ENCODE peak calls at places on chromosomes 2 and 18, in six cellular contexts. S is GM23248; T is mammary epithelial cell; C is kidney; V is naive thymus-derived CD4-positive, alpha-beta T cell; D is mesenchymal stem cell. Z is an unnamed sample. For H3K36me3, the result is how much of the 10 kb centered on the place peaks cover.

GRCh38 chr2:197416268-197416667 is 18.6 kb downstream of the SF3B1 start:
- DNase-seq in S (no peak), T (no peak), C (no peak), V (no peak), D (no peak), Z (no peak)

GRCh38 chr2:11133936-11134320 is 21.3 kb upstream of the SLC66A3 start:
- DNase-seq in S (no peak), T (no peak), C (no peak), V (no peak), D (no peak), Z (no peak)

GRCh38 chr2:84906108-84906899 is 848 bp downstream of the TMSB10 start:
- DNase-seq in S (peak), T (peak), C (peak), V (peak), D (no peak), Z (peak)

GRCh38 chr18:27428120-27428519 is 243.0 kb upstream of the CHST9 start:
- DNase-seq in S (peak), T (peak), C (no peak), V (no peak), D (no peak), Z (no peak)

GRCh38 chr2:29528891-29529520 is 392.4 kb downstream of the ALK start:
- DNase-seq in S (peak), T (no peak), C (peak), V (no peak), D (peak), Z (no peak)

GRCh38 chr2:38959938-38960608 is 70.4 kb downstream of the ARHGEF33 start:
- DNase-seq in S (peak), T (peak), C (peak), V (peak), D (peak), Z (peak)

GRCh38 chr18:68435581-68435980 is 279.3 kb downstream of the TMX3 start:
- DNase-seq in S (no peak), T (no peak), C (no peak), V (no peak), D (no peak), Z (no peak)

GRCh38 chr18:76873713-76874112 is 51.4 kb downstream of the ZNF236 start:
- DNase-seq in S (no peak), T (no peak), C (peak), V (no peak), D (no peak), Z (no peak)

GRCh38 chr2:30294147-30294546 is 62.8 kb downstream of the LBH start:
- DNase-seq in S (no peak), T (no peak), C (no peak), V (no peak), D (no peak), Z (no peak)

GRCh38 chr2:184169366-184169765 is 429.0 kb upstream of the ZNF804A start:
- DNase-seq in S (no peak), T (no peak), C (no peak), V (no peak), D (no peak), Z (no peak)

GRCh38 chr2:201796478-201796865 is 9.9 kb upstream of the CDK15 start:
- DNase-seq in S (no peak), T (peak), C (no peak), V (no peak), D (peak), Z (no peak)

GRCh38 chr2:43473767-43474166 is 122.1 kb downstream of the THADA start:
- DNase-seq in S (no peak), T (no peak), C (no peak), V (no peak), D (no peak), Z (no peak)

GRCh38 chr2:71473346-71474035 is 20.1 kb downstream of the DYSF start:
- DNase-seq in S (no peak), T (no peak), C (no peak), V (no peak), D (no peak), Z (no peak)

GRCh38 chr18:36493349-36494281 is 196.1 kb downstream of the FHOD3 start:
- DNase-seq in S (peak), T (no peak), C (no peak), V (no peak), D (no peak), Z (no peak)

GRCh38 chr2:18423636-18424035 is 136.8 kb downstream of the RDH14 start:
- DNase-seq in S (no peak), T (no peak), C (no peak), V (no peak), D (no peak), Z (no peak)

GRCh38 chr2:201357216-201357615 is at the start of gene FLACC1:
- DNase-seq in S (peak), T (peak), C (no peak), V (no peak), D (peak), Z (no peak)

GRCh38 chr18:59056706-59057492 is 82.8 kb upstream of the SEC11C start:
- DNase-seq in S (peak), T (peak), C (peak), V (peak), D (peak), Z (peak)

GRCh38 chr2:146077156-146077555 is 1557.2 kb upstream of the ZEB2 start:
- DNase-seq in S (peak), T (no peak), C (no peak), V (no peak), D (no peak), Z (no peak)

GRCh38 chr2:119700866-119701265 is 21.9 kb downstream of the TMEM177 start:
- DNase-seq in S (no peak), T (no peak), C (no peak), V (no peak), D (no peak), Z (no peak)

GRCh38 chr2:54454922-54455583 is 1.1 kb upstream of the SPTBN1 start:
- DNase-seq in S (no peak), T (peak), C (no peak), V (no peak), D (peak), Z (no peak)

GRCh38 chr2:218985021-218985324 is at the start of gene FEV:
- DNase-seq in S (no peak), T (no peak), C (no peak), V (no peak), D (no peak), Z (no peak)

GRCh38 chr2:20596973-20597867 is 53.7 kb downstream of the HS1BP3 start:
- DNase-seq in S (no peak), T (no peak), C (peak), V (no peak), D (peak), Z (no peak)

GRCh38 chr18:26133652-26134051 is at the start of gene PSMA8:
- DNase-seq in S (no peak), T (peak), C (peak), V (peak), D (no peak), Z (peak)

GRCh38 chr2:234949762-234950434 is 1.9 kb upstream of the SH3BP4 start:
- DNase-seq in S (peak), T (peak), C (no peak), V (no peak), D (peak), Z (no peak)

GRCh38 chr2:45577426-45577825 is 33.6 kb downstream of the SRBD1 start:
- DNase-seq in S (peak), T (no peak), C (no peak), V (no peak), D (no peak), Z (no peak)

GRCh38 chr2:158079672-158080071 is 22.0 kb upstream of the UPP2 start:
- DNase-seq in S (peak), T (peak), C (no peak), V (no peak), D (no peak), Z (no peak)

GRCh38 chr2:46939596-46940359 is 24.2 kb upstream of the MCFD2 start:
- DNase-seq in S (peak), T (no peak), C (peak), V (no peak), D (peak), Z (no peak)

GRCh38 chr2:44740678-44741077 is 200.8 kb upstream of the SIX3 start:
- DNase-seq in S (peak), T (no peak), C (no peak), V (no peak), D (no peak), Z (no peak)

GRCh38 chr18:22320736-22321135 is 97.0 kb downstream of the CTAGE1 start:
- DNase-seq in S (no peak), T (no peak), C (no peak), V (no peak), D (no peak), Z (no peak)

GRCh38 chr2:221750317-221750716 is 178.2 kb upstream of the EPHA4 start:
- DNase-seq in S (peak), T (no peak), C (no peak), V (no peak), D (peak), Z (no peak)

GRCh38 chr18:45517181-45517741 is 98.0 kb upstream of the SLC14A2 start:
- DNase-seq in S (peak), T (no peak), C (peak), V (no peak), D (peak), Z (no peak)

GRCh38 chr2:102442967-102443828 is 20.2 kb downstream of the IL18RAP start:
- DNase-seq in S (peak), T (peak), C (no peak), V (peak), D (peak), Z (peak)

GRCh38 chr18:42545825-42546224 is 569.7 kb downstream of the RIT2 start:
- DNase-seq in S (peak), T (peak), C (no peak), V (no peak), D (peak), Z (no peak)

GRCh38 chr2:234130734-234131133 is 80.2 kb downstream of the SPP2 start:
- DNase-seq in S (no peak), T (no peak), C (no peak), V (no peak), D (no peak), Z (no peak)

GRCh38 chr2:105450495-105450894 is 51.6 kb upstream of the FHL2 start:
- DNase-seq in S (no peak), T (no peak), C (no peak), V (no peak), D (no peak), Z (no peak)

GRCh38 chr18:62644773-62645172 is 70.6 kb upstream of the PHLPP1 start:
- DNase-seq in S (no peak), T (no peak), C (no peak), V (no peak), D (no peak), Z (no peak)

DNA sequence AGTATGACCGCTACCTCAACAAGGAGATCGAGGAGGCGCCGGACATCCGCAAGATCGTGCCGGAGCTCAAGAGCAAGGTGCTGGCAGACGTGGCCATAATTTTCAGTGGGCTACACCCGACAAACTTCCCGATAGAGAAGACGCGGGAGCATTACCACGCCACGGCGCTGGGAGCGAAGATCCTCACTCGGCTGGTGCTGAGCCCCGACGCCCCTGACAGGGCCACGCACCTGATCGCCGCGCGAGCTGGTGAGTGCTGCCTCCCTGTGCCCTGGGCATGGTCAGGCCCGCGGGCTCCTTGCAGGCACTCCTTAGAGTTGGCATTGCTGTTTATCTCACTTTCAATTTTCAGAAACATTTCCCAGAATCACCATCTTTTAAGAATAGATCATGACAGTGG is 35.7 kb downstream of the CTDP1 start:
- DNase-seq in S (no peak), T (no peak), C (no peak), V (no peak), D (no peak), Z (no peak)
- H3K36me3 ChIP-seq in S (under half), T (under half), C (under half), V (half or more), D (half or more), Z (under half)

GRCh38 chr2:61499060-61499459 is 28.2 kb upstream of the USP34 start:
- DNase-seq in S (no peak), T (no peak), C (no peak), V (no peak), D (no peak), Z (no peak)

GRCh38 chr2:61492476-61492875 is 21.6 kb upstream of the USP34 start:
- DNase-seq in S (no peak), T (no peak), C (no peak), V (no peak), D (no peak), Z (no peak)

GRCh38 chr2:61493523-61493942 is 22.6 kb upstream of the USP34 start:
- DNase-seq in S (peak), T (no peak), C (no peak), V (no peak), D (peak), Z (no peak)
- H3K36me3 ChIP-seq in S (half or more), T (half or more), C (under half), V (half or more), D (half or more), Z (half or more)

DNA sequence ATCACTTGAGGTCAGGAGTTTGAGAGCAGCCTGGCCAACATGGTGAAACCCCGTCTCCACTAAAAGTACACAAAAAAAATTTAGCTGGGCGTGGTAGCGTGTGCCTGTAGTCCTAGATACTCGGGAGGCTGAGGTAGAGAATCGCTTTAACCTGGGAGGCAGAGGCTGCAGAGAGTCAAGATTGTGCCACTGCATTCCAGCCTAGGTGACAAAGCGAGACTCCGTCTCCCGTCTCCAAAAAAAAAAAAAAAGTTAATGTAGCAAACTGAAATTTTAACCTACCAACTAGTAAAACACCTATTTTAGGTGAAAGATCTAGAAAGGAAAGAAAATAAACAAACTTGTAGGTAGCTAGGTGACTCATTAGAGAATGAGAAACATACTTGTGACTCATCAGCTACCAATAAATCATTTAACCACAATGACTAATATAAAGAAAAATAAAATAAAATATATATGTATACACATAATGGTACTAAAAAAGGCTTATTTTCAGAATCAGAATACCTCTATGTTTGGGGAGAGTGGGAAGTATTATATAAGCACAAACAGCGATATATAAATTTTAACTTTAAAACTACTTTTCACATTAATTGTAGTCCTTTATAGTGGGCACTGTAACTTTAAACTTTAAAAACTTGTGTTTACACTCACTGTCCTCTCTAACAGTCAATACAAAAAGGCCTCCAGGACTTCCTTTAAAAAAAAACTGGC is 36.6 kb downstream of the DARS1 start:
- DNase-seq in S (peak), T (peak), C (no peak), V (no peak), D (peak), Z (no peak)
- H3K36me3 ChIP-seq in S (under half), T (under half), C (under half), V (under half), D (under half), Z (under half)

GRCh38 chr2:86079981-86080911 is 25.4 kb downstream of the POLR1A start:
- DNase-seq in S (peak), T (peak), C (peak), V (peak), D (peak), Z (peak)

GRCh38 chr2:86078801-86079545 is 26.7 kb downstream of the POLR1A start:
- DNase-seq in S (peak), T (peak), C (no peak), V (peak), D (peak), Z (no peak)

GRCh38 chr2:86087936-86088850 is 17.5 kb downstream of the POLR1A start:
- DNase-seq in S (no peak), T (no peak), C (no peak), V (no peak), D (no peak), Z (no peak)

GRCh38 chr2:86081724-86082123 is 24.0 kb downstream of the POLR1A start:
- DNase-seq in S (no peak), T (no peak), C (no peak), V (no peak), D (no peak), Z (no peak)

DNA sequence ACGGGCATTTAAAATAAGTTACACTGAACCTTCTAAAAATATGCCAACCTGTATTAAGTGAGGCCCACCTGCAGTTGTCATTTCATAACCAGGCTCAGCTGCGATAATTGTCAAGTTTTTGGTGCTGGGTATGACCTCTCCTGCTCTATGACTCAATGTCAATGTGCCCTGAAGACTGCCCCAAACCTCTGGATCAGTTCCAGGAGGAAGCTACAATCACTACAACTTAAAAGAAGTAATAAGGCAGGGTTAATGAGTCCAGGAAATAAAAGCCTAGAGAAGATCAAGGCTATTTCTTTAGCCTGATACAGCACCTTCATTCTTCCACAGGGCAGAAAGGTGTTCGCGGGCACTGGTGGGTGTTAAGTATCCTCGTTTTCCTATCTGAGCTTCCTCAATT is 22.9 kb downstream of the POLR1A start:
- DNase-seq in S (no peak), T (no peak), C (no peak), V (no peak), D (no peak), Z (no peak)
- H3K36me3 ChIP-seq in S (under half), T (under half), C (under half), V (under half), D (half or more), Z (under half)

GRCh38 chr2:217981084-217981730 is 21.6 kb downstream of the TNS1 start:
- DNase-seq in S (no peak), T (no peak), C (no peak), V (no peak), D (no peak), Z (no peak)

GRCh38 chr2:217980591-217980990 is 22.2 kb downstream of the TNS1 start:
- DNase-seq in S (no peak), T (no peak), C (no peak), V (no peak), D (no peak), Z (no peak)

GRCh38 chr2:217986256-217986961 is 16.4 kb downstream of the TNS1 start:
- DNase-seq in S (no peak), T (no peak), C (no peak), V (no peak), D (no peak), Z (no peak)

GRCh38 chr2:217980036-217980435 is 22.8 kb downstream of the TNS1 start:
- DNase-seq in S (peak), T (no peak), C (peak), V (no peak), D (no peak), Z (no peak)

DNA sequence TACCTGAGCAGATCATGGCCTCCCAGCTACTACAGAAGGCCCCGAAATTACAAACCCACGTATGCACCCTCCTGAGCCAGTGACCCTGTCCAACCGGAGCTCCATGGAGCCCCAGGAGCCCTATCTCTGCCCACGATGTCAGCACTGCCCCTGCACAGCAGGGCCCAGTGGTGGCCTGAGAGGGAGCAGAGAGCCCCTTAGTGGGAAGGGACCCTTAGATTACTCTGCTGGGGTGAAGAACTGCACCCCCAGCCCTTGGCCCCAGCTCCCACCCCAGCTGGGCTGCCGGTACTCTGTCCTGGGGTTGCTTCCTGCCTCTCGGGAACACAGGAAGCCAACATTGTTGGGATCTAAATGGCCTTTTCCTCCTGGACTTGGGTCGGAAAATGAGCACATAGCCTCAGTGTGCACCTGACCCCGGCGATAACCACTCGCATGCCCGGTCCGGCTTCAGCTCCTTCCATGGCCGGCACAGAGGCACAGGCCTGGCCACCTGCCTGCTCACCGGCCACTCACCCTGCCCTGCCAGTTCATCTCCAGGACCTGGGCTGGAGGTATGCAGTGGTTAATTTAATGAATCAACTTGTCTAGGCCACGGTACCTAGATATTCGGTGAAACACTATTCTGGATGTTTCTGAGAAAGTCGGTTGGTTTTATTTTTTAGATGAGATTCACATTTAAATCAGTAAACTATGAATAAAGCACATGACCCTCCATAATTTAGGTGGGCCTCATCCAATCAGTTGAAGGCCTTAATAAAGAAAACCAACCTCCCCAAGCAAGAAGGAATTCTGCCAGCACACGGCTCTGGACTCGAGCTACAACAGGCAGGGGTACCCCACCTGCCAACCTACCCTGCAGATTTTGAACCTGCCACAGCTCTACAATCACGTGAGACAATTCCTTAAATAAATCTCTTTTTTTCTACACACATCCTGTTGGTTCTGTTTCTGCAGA is 19.2 kb downstream of the TNS1 start:
- DNase-seq in S (no peak), T (no peak), C (no peak), V (no peak), D (no peak), Z (no peak)
- H3K36me3 ChIP-seq in S (under half), T (under half), C (under half), V (under half), D (half or more), Z (under half)

DNA sequence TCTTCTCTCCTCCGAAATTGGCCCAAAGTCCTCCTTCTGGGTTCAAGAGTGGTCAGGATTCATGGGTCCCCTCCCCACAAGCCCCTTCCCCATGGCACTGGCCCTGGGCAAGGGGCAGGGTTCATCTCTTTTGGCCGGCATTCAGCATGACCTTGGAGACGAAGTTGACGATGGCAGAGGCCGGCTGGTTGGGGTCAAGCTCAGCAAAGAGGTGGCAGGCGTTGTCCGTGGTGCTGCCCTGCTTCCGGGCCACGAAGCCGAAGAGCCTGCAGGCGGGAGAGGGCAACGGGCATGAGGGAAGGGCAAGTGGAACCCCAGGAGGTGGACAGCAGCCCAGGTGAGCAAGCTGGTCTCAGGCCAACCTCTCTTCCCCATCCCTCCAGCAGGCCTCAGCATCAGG is 198.5 kb downstream of the TNS1 start:
- DNase-seq in S (no peak), T (no peak), C (no peak), V (no peak), D (no peak), Z (no peak)
- H3K36me3 ChIP-seq in S (under half), T (under half), C (half or more), V (under half), D (half or more), Z (under half)

GRCh38 chr2:241244368-241244767 is 55.9 kb downstream of the ANO7 start:
- DNase-seq in S (no peak), T (no peak), C (no peak), V (no peak), D (no peak), Z (no peak)
- H3K36me3 ChIP-seq in S (half or more), T (half or more), C (half or more), V (half or more), D (half or more), Z (half or more)

Z was measured in CD8-positive, alpha-beta T cell.